ENCODE peak calls at places on chromosomes 5 and 9, in six cellular contexts. W is body of pancreas, J is PC-3, R is IMR-90, L is uterus, Q is GM23338. G is an unnamed sample. For H3K4me1, the result is how much of the 10 kb centered on the place peaks cover.

GRCh38 chr5:149550608-149551226 is 522 bp downstream of the CSNK1A1 start:
- DNase-seq in Q (no peak), J (no peak), R (no peak), L (no peak), W (peak), G (peak)

GRCh38 chr5:134525687-134526482 is 415 bp downstream of the JADE2 start:
- DNase-seq in L (peak), J (peak), Q (peak), W (peak), R (peak), G (peak)

GRCh38 chr5:162372265-162372664 is 304.7 kb downstream of the GABRG2 start:
- DNase-seq in W (no peak), R (no peak), L (no peak), J (no peak), Q (peak), G (no peak)

GRCh38 chr9:109307380-109308240 is 13.2 kb downstream of the EPB41L4B start:
- DNase-seq in L (no peak), R (no peak), J (peak), W (peak), Q (no peak), G (no peak)

GRCh38 chr5:3120013-3120412 is 368.5 kb upstream of the IRX2 start:
- DNase-seq in Q (no peak), R (no peak), J (no peak), W (no peak), L (no peak), G (no peak)

GRCh38 chr5:27290166-27290565 is 251.8 kb upstream of the CDH9 start:
- DNase-seq in R (no peak), L (no peak), J (no peak), Q (peak), W (no peak), G (no peak)

GRCh38 chr9:14452539-14452938 is 138.6 kb upstream of the NFIB start:
- DNase-seq in Q (no peak), W (no peak), R (no peak), J (peak), L (no peak), G (no peak)

GRCh38 chr5:149011084-149011483 is 51.8 kb downstream of the SH3TC2 start:
- DNase-seq in Q (no peak), L (no peak), J (peak), W (no peak), R (peak), G (no peak)

GRCh38 chr9:27183701-27184100 is 74.7 kb downstream of the TEK start:
- DNase-seq in Q (no peak), W (no peak), R (peak), J (peak), L (no peak), G (no peak)

GRCh38 chr5:76718880-76719279 is 3.0 kb downstream of the F2R start:
- DNase-seq in L (no peak), Q (no peak), W (no peak), R (no peak), J (no peak), G (no peak)

GRCh38 chr5:126656397-126657007 is 55.8 kb downstream of the PHAX start:
- DNase-seq in J (peak), R (peak), W (no peak), Q (peak), L (no peak), G (peak)

GRCh38 chr9:11319477-11320060 is 706.8 kb upstream of the PTPRD start:
- DNase-seq in Q (peak), W (peak), J (peak), R (no peak), L (no peak), G (peak)

GRCh38 chr5:141208478-141208877 is at the start of gene PCDHB12:
- DNase-seq in J (peak), L (no peak), W (no peak), R (peak), Q (peak), G (peak)

GRCh38 chr5:180658774-180659564 is 9.6 kb upstream of the FLT4 start:
- DNase-seq in Q (peak), R (no peak), L (no peak), W (no peak), J (no peak), G (no peak)

GRCh38 chr5:42745426-42745825 is 11.2 kb upstream of the CCDC152 start:
- DNase-seq in Q (peak), R (no peak), W (no peak), L (no peak), J (peak), G (peak)

GRCh38 chr5:135392256-135392655 is 6.8 kb downstream of the MACROH2A1 start:
- DNase-seq in J (no peak), L (no peak), R (peak), W (peak), Q (no peak), G (no peak)

GRCh38 chr5:159392881-159393280 is 62.6 kb upstream of the IL12B start:
- DNase-seq in W (no peak), L (no peak), R (no peak), J (no peak), Q (no peak), G (no peak)

GRCh38 chr5:110965773-110966581 is 105.5 kb upstream of the TSLP start:
- DNase-seq in J (peak), Q (no peak), W (no peak), L (no peak), R (no peak), G (no peak)

GRCh38 chr5:132079619-132080018 is 6.0 kb downstream of the CSF2 start:
- DNase-seq in J (no peak), L (no peak), W (no peak), Q (no peak), R (no peak), G (no peak)

GRCh38 chr9:131094622-131095021 is 1.7 kb upstream of the AIF1L start:
- DNase-seq in W (no peak), J (peak), Q (no peak), L (no peak), R (peak), G (no peak)

GRCh38 chr9:105296889-105297288 is 52.4 kb downstream of the SLC44A1 start:
- DNase-seq in R (peak), Q (peak), J (peak), L (no peak), W (peak), G (no peak)

GRCh38 chr9:108536836-108537601 is 318.8 kb downstream of the ACTL7B start:
- DNase-seq in W (no peak), Q (no peak), J (peak), R (peak), L (no peak), G (no peak)

GRCh38 chr5:75712091-75712490 is 5.1 kb downstream of the POC5 start:
- DNase-seq in L (no peak), W (no peak), J (no peak), R (no peak), Q (no peak), G (no peak)

GRCh38 chr5:160363122-160363521 is 7.3 kb downstream of the C1QTNF2 start:
- DNase-seq in W (no peak), R (no peak), J (no peak), Q (no peak), L (no peak), G (no peak)

GRCh38 chr5:72156921-72157320 is 49.6 kb downstream of the MAP1B start:
- DNase-seq in J (peak), Q (no peak), W (no peak), R (peak), L (peak), G (no peak)

GRCh38 chr5:132493821-132494220 is 3.2 kb upstream of the IRF1 start:
- DNase-seq in W (no peak), Q (no peak), J (no peak), L (no peak), R (no peak), G (no peak)

GRCh38 chr9:77647659-77648457 is at the start of gene GNA14:
- DNase-seq in R (no peak), J (no peak), L (peak), W (no peak), Q (peak), G (no peak)

GRCh38 chr9:91245432-91246313 is 116.0 kb downstream of the AUH start:
- DNase-seq in J (peak), W (no peak), R (peak), Q (no peak), L (no peak), G (no peak)

GRCh38 chr5:141597814-141598213 is 21.0 kb downstream of the DIAPH1 start:
- DNase-seq in W (no peak), L (no peak), R (no peak), Q (no peak), J (no peak), G (no peak)

GRCh38 chr5:74765201-74765600 is 1.7 kb downstream of the GFM2 start:
- DNase-seq in Q (peak), J (peak), R (no peak), W (no peak), L (no peak), G (no peak)

GRCh38 chr9:116271307-116271706 is 117.7 kb downstream of the PAPPA start:
- DNase-seq in R (no peak), W (no peak), Q (no peak), J (peak), L (no peak), G (no peak)
- H3K4me1 ChIP-seq in R (under half), W (under half), Q (under half), J (under half), L (under half), G (under half)

GRCh38 chr5:5711112-5711511 is 288.6 kb downstream of the ICE1 start:
- DNase-seq in L (no peak), W (no peak), Q (no peak), R (no peak), J (no peak), G (no peak)
- H3K27ac ChIP-seq in L (peak), W (no peak), Q (no peak), R (no peak), J (no peak), G (no peak)

GRCh38 chr9:90219548-90220118 is 423.0 kb downstream of the DIRAS2 start:
- DNase-seq in L (no peak), Q (peak), J (peak), W (peak), R (no peak), G (peak)
- TF ChIP-seq CTCF in L (no peak), Q (peak), J (no peak), W (peak), R (no peak), G (peak)

GRCh38 chr9:121349009-121349408 is 21.0 kb downstream of the STOM start:
- DNase-seq in R (no peak), W (no peak), L (no peak), Q (no peak), J (no peak), G (no peak)
- H3K4me1 ChIP-seq in R (under half), W (under half), L (under half), Q (under half), J (under half), G (under half)

DNA sequence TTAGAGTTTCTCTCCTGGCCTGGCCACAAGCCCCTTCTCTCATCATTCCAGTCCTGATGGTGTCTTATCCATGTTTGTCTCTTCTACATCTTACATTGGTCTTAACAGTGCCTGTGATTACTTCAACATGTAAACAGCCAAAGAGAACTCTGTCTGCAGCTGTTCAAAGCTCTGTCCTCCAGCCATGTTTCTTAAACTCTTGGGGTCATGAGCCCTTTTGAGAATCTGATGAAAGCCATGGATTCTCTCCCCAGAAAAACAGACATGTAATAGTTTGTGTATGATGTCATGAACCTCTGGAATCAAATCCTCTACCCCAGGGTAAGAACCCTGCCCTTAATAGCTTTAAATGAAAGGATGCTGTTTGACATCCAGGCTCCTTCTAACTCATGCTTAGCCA is 30.1 kb downstream of the MAMDC2 start:
- DNase-seq in W (no peak), R (no peak), L (no peak), Q (no peak), J (no peak), G (no peak)
- H3K27ac ChIP-seq in W (no peak), R (no peak), L (peak), Q (no peak), J (no peak), G (no peak)